ENCODE peak calls at places on chromosomes 11 and 22, in six cellular contexts. One of them, this sample, is unnamed.

GRCh38 chr11:46718155-46719019 is 626 bp upstream of the F2 start:
- DNase-seq in fibroblast of lung: no peak
- DNase-seq in GM23338: peak; percentile 43
- DNase-seq in sigmoid colon: no peak
- DNase-seq in natural killer cell: no peak
- DNase-seq in epithelial cell of esophagus: peak; percentile 24
- DNase-seq in this sample: no peak

GRCh38 chr22:30238661-30239420 is 7.7 kb downstream of the LIF start:
- DNase-seq in GM23338: peak; percentile 52
- DNase-seq in natural killer cell: no peak
- DNase-seq in epithelial cell of esophagus: no peak
- DNase-seq in sigmoid colon: peak; percentile 79
- DNase-seq in fibroblast of lung: peak; percentile 89
- DNase-seq in this sample: no peak

GRCh38 chr11:78698612-78699011 is 123.9 kb upstream of the NARS2 start:
- DNase-seq in GM23338: no peak
- DNase-seq in fibroblast of lung: peak; percentile 92
- DNase-seq in sigmoid colon: no peak
- DNase-seq in natural killer cell: no peak
- DNase-seq in epithelial cell of esophagus: peak; percentile 73
- DNase-seq in this sample: no peak

GRCh38 chr22:20021196-20022181 is 579 bp downstream of the TANGO2 start:
- DNase-seq in natural killer cell: no peak
- DNase-seq in fibroblast of lung: peak; percentile 58
- DNase-seq in epithelial cell of esophagus: peak; percentile 22
- DNase-seq in sigmoid colon: peak; percentile 80
- DNase-seq in GM23338: no peak
- DNase-seq in this sample: no peak

GRCh38 chr11:108009497-108010360 is 1.0 kb downstream of the CUL5 start:
- DNase-seq in sigmoid colon: no peak
- DNase-seq in GM23338: peak; percentile 71
- DNase-seq in natural killer cell: no peak
- DNase-seq in fibroblast of lung: peak; percentile 12
- DNase-seq in epithelial cell of esophagus: peak; percentile 38
- DNase-seq in this sample: no peak

GRCh38 chr11:95065336-95065735 is 1.4 kb upstream of the SRSF8 start:
- DNase-seq in epithelial cell of esophagus: peak; percentile 77
- DNase-seq in natural killer cell: no peak
- DNase-seq in fibroblast of lung: no peak
- DNase-seq in GM23338: no peak
- DNase-seq in sigmoid colon: no peak
- DNase-seq in this sample: no peak

GRCh38 chr11:9138133-9138453 is 46.7 kb upstream of the SCUBE2 start:
- DNase-seq in natural killer cell: no peak
- DNase-seq in GM23338: no peak
- DNase-seq in fibroblast of lung: no peak
- DNase-seq in sigmoid colon: no peak
- DNase-seq in epithelial cell of esophagus: no peak
- DNase-seq in this sample: no peak

GRCh38 chr22:42613869-42614268 is 814 bp downstream of the POLDIP3 start:
- DNase-seq in epithelial cell of esophagus: peak; percentile 53
- DNase-seq in natural killer cell: no peak
- DNase-seq in sigmoid colon: no peak
- DNase-seq in GM23338: no peak
- DNase-seq in fibroblast of lung: peak; percentile 28
- DNase-seq in this sample: no peak

GRCh38 chr11:44766112-44766971 is 39.6 kb downstream of the TSPAN18 start:
- DNase-seq in fibroblast of lung: peak; percentile 93
- DNase-seq in GM23338: peak; percentile 46
- DNase-seq in epithelial cell of esophagus: no peak
- DNase-seq in sigmoid colon: no peak
- DNase-seq in natural killer cell: no peak
- DNase-seq in this sample: peak; percentile 2

GRCh38 chr11:16902182-16902581 is 112.0 kb downstream of the PLEKHA7 start:
- DNase-seq in fibroblast of lung: peak; percentile 73
- DNase-seq in sigmoid colon: no peak
- DNase-seq in natural killer cell: no peak
- DNase-seq in epithelial cell of esophagus: peak; percentile 94
- DNase-seq in GM23338: no peak
- DNase-seq in this sample: no peak

GRCh38 chr22:22903355-22903777 is 15.8 kb downstream of the IGLL5 start:
- DNase-seq in GM23338: no peak
- DNase-seq in fibroblast of lung: no peak
- DNase-seq in epithelial cell of esophagus: no peak
- DNase-seq in natural killer cell: no peak
- DNase-seq in sigmoid colon: no peak
- DNase-seq in this sample: no peak

GRCh38 chr22:35347462-35347861 is 33.4 kb upstream of the HMOX1 start:
- DNase-seq in sigmoid colon: no peak
- DNase-seq in epithelial cell of esophagus: no peak
- DNase-seq in natural killer cell: no peak
- DNase-seq in fibroblast of lung: no peak
- DNase-seq in GM23338: no peak
- DNase-seq in this sample: no peak

GRCh38 chr11:107704432-107704831 is 7.4 kb downstream of the SLN start:
- DNase-seq in natural killer cell: no peak
- DNase-seq in sigmoid colon: no peak
- DNase-seq in GM23338: no peak
- DNase-seq in epithelial cell of esophagus: peak; percentile 64
- DNase-seq in fibroblast of lung: peak; percentile 75
- DNase-seq in this sample: no peak

GRCh38 chr22:35312198-35313059 is 12.7 kb downstream of the TOM1 start:
- DNase-seq in fibroblast of lung: peak; percentile 81
- DNase-seq in natural killer cell: no peak
- DNase-seq in sigmoid colon: peak; percentile 52
- DNase-seq in epithelial cell of esophagus: peak; percentile 65
- DNase-seq in GM23338: no peak
- DNase-seq in this sample: no peak

GRCh38 chr22:44363214-44363979 is 50.6 kb upstream of the SHISAL1 start:
- DNase-seq in GM23338: no peak
- DNase-seq in sigmoid colon: peak; percentile 97
- DNase-seq in fibroblast of lung: peak; percentile 98
- DNase-seq in epithelial cell of esophagus: peak; percentile 91
- DNase-seq in natural killer cell: no peak
- DNase-seq in this sample: no peak

GRCh38 chr11:70167723-70168404 is 35.2 kb upstream of the FADD start:
- DNase-seq in natural killer cell: no peak
- DNase-seq in fibroblast of lung: no peak
- DNase-seq in epithelial cell of esophagus: peak; percentile 30
- DNase-seq in GM23338: no peak
- DNase-seq in sigmoid colon: no peak
- DNase-seq in this sample: no peak

GRCh38 chr11:109000531-109000930 is 335.7 kb downstream of the DDX10 start:
- DNase-seq in sigmoid colon: no peak
- DNase-seq in epithelial cell of esophagus: peak; percentile 25
- DNase-seq in GM23338: no peak
- DNase-seq in natural killer cell: no peak
- DNase-seq in fibroblast of lung: no peak
- DNase-seq in this sample: no peak

GRCh38 chr11:45745065-45745811 is 59.7 kb upstream of the SLC35C1 start:
- DNase-seq in GM23338: peak; percentile 22
- DNase-seq in natural killer cell: no peak
- DNase-seq in sigmoid colon: peak; percentile 84
- DNase-seq in fibroblast of lung: no peak
- DNase-seq in epithelial cell of esophagus: no peak
- DNase-seq in this sample: no peak

GRCh38 chr22:37684803-37685615 is 1.1 kb upstream of the NOL12 start:
- DNase-seq in fibroblast of lung: no peak
- DNase-seq in epithelial cell of esophagus: peak; percentile 93
- DNase-seq in GM23338: no peak
- DNase-seq in sigmoid colon: no peak
- DNase-seq in natural killer cell: no peak
- DNase-seq in this sample: no peak

GRCh38 chr11:133937015-133937414 is 19.8 kb downstream of the IGSF9B start:
- DNase-seq in GM23338: no peak
- DNase-seq in epithelial cell of esophagus: no peak
- DNase-seq in sigmoid colon: no peak
- DNase-seq in fibroblast of lung: no peak
- DNase-seq in natural killer cell: no peak
- DNase-seq in this sample: no peak

GRCh38 chr11:28072321-28072720 is 35.6 kb downstream of the KIF18A start:
- DNase-seq in sigmoid colon: no peak
- DNase-seq in epithelial cell of esophagus: no peak
- DNase-seq in GM23338: no peak
- DNase-seq in natural killer cell: no peak
- DNase-seq in fibroblast of lung: peak; percentile 50
- DNase-seq in this sample: no peak

GRCh38 chr11:31240340-31240904 is 129.1 kb downstream of the DCDC1 start:
- DNase-seq in epithelial cell of esophagus: peak; percentile 63
- DNase-seq in GM23338: peak; percentile 80
- DNase-seq in natural killer cell: no peak
- DNase-seq in fibroblast of lung: peak; percentile 47
- DNase-seq in sigmoid colon: no peak
- DNase-seq in this sample: no peak

GRCh38 chr11:61045271-61045670 is 57.0 kb upstream of the CD5 start:
- DNase-seq in sigmoid colon: no peak
- DNase-seq in GM23338: no peak
- DNase-seq in epithelial cell of esophagus: peak; percentile 76
- DNase-seq in natural killer cell: no peak
- DNase-seq in fibroblast of lung: no peak
- DNase-seq in this sample: no peak

GRCh38 chr11:60785806-60786361 is 751 bp downstream of the MS4A10 start:
- DNase-seq in epithelial cell of esophagus: no peak
- DNase-seq in sigmoid colon: peak; percentile 37
- DNase-seq in fibroblast of lung: peak; percentile 36
- DNase-seq in GM23338: no peak
- DNase-seq in natural killer cell: no peak
- DNase-seq in this sample: no peak

GRCh38 chr11:76773921-76774361 is 9.2 kb upstream of the TSKU start:
- DNase-seq in fibroblast of lung: no peak
- DNase-seq in natural killer cell: no peak
- DNase-seq in sigmoid colon: no peak
- DNase-seq in epithelial cell of esophagus: peak; percentile 79
- DNase-seq in GM23338: no peak
- DNase-seq in this sample: no peak

GRCh38 chr11:107691003-107691402 is 20.9 kb downstream of the SLN start:
- DNase-seq in epithelial cell of esophagus: peak; percentile 19
- DNase-seq in GM23338: no peak
- DNase-seq in natural killer cell: no peak
- DNase-seq in sigmoid colon: no peak
- DNase-seq in fibroblast of lung: peak; percentile 83
- DNase-seq in this sample: no peak

GRCh38 chr11:26478710-26479109 is 93.4 kb downstream of the MUC15 start:
- DNase-seq in epithelial cell of esophagus: no peak
- DNase-seq in sigmoid colon: no peak
- DNase-seq in fibroblast of lung: no peak
- DNase-seq in GM23338: no peak
- DNase-seq in natural killer cell: no peak
- DNase-seq in this sample: no peak

GRCh38 chr11:76888989-76889388 is 28.3 kb downstream of the ACER3 start:
- DNase-seq in natural killer cell: no peak
- DNase-seq in sigmoid colon: no peak
- DNase-seq in epithelial cell of esophagus: no peak
- DNase-seq in fibroblast of lung: peak; percentile 71
- DNase-seq in GM23338: no peak
- DNase-seq in this sample: no peak

GRCh38 chr11:118171274-118172062 is 5.0 kb downstream of the SCN2B start:
- DNase-seq in natural killer cell: peak; percentile 62
- DNase-seq in fibroblast of lung: peak; percentile 24
- DNase-seq in epithelial cell of esophagus: peak; percentile 64
- DNase-seq in sigmoid colon: peak; percentile 85
- DNase-seq in GM23338: peak; percentile 94
- DNase-seq in this sample: peak; percentile 58

GRCh38 chr11:128628686-128629085 is 41.3 kb upstream of the ETS1 start:
- DNase-seq in fibroblast of lung: no peak
- DNase-seq in epithelial cell of esophagus: no peak
- DNase-seq in sigmoid colon: no peak
- DNase-seq in GM23338: no peak
- DNase-seq in natural killer cell: peak; percentile 40
- DNase-seq in this sample: no peak
- TF ChIP-seq CTCF in fibroblast of lung: no peak
- TF ChIP-seq CTCF in epithelial cell of esophagus: no peak
- TF ChIP-seq CTCF in sigmoid colon: no peak
- TF ChIP-seq CTCF in GM23338: no peak
- TF ChIP-seq CTCF in natural killer cell: no peak
- TF ChIP-seq CTCF in this sample: no peak

GRCh38 chr11:19953909-19954308 is 206.4 kb downstream of the DBX1 start:
- DNase-seq in fibroblast of lung: peak; percentile 94
- DNase-seq in GM23338: peak; percentile 71
- DNase-seq in natural killer cell: no peak
- DNase-seq in sigmoid colon: no peak
- DNase-seq in epithelial cell of esophagus: peak; percentile 73
- DNase-seq in this sample: no peak
- TF ChIP-seq CTCF in fibroblast of lung: peak; percentile 77
- TF ChIP-seq CTCF in GM23338: peak; percentile 49
- TF ChIP-seq CTCF in natural killer cell: no peak
- TF ChIP-seq CTCF in sigmoid colon: peak; percentile 66
- TF ChIP-seq CTCF in epithelial cell of esophagus: peak; percentile 72
- TF ChIP-seq CTCF in this sample: no peak

GRCh38 chr11:72609451-72609850 is 64.8 kb downstream of the PDE2A start:
- DNase-seq in epithelial cell of esophagus: no peak
- DNase-seq in GM23338: no peak
- DNase-seq in sigmoid colon: no peak
- DNase-seq in fibroblast of lung: no peak
- DNase-seq in natural killer cell: no peak
- DNase-seq in this sample: no peak

GRCh38 chr11:72606362-72607100 is 67.7 kb downstream of the PDE2A start:
- DNase-seq in epithelial cell of esophagus: no peak
- DNase-seq in sigmoid colon: no peak
- DNase-seq in fibroblast of lung: peak; percentile 56
- DNase-seq in natural killer cell: no peak
- DNase-seq in GM23338: no peak
- DNase-seq in this sample: no peak

GRCh38 chr11:72607101-72607468 is 67.1 kb downstream of the PDE2A start:
- DNase-seq in sigmoid colon: no peak
- DNase-seq in epithelial cell of esophagus: no peak
- DNase-seq in fibroblast of lung: no peak
- DNase-seq in GM23338: no peak
- DNase-seq in natural killer cell: no peak
- DNase-seq in this sample: no peak

GRCh38 chr11:72607496-72607895 is 66.7 kb downstream of the PDE2A start:
- DNase-seq in sigmoid colon: no peak
- DNase-seq in natural killer cell: no peak
- DNase-seq in epithelial cell of esophagus: no peak
- DNase-seq in GM23338: no peak
- DNase-seq in fibroblast of lung: no peak
- DNase-seq in this sample: no peak

DNA sequence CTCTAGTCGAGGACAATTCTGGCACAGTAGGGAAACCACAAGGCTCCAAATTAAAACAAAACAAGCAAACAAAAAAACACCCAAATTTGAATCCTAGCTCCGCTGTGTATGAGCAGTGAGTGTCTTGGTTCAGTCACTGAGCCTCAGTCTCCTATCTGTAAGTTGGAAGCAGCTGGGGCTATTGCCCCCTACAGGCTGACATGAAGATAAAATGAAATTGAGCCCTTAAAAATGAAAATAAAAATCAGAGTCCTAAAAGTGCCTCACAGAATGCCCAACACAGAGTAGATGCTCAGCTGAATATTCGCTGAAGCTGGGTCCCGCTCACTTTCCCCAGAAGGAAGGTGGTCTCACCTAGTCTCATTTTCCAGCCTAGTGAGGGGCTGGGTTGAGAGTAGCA is 65.2 kb downstream of the PDE2A start:
- DNase-seq in sigmoid colon: no peak
- DNase-seq in natural killer cell: no peak
- DNase-seq in GM23338: peak; percentile 53
- DNase-seq in fibroblast of lung: peak; percentile 23
- DNase-seq in epithelial cell of esophagus: peak; percentile 35
- DNase-seq in this sample: no peak
- TF ChIP-seq CTCF in sigmoid colon: no peak
- TF ChIP-seq CTCF in natural killer cell: peak; percentile 66
- TF ChIP-seq CTCF in GM23338: peak; percentile 66
- TF ChIP-seq CTCF in fibroblast of lung: peak; percentile 64
- TF ChIP-seq CTCF in epithelial cell of esophagus: peak; percentile 52
- TF ChIP-seq CTCF in this sample: peak; percentile 28

GRCh38 chr22:50141891-50142363 is 28.6 kb upstream of the PANX2 start:
- DNase-seq in sigmoid colon: peak; percentile 22
- DNase-seq in epithelial cell of esophagus: no peak
- DNase-seq in GM23338: peak; percentile 76
- DNase-seq in natural killer cell: no peak
- DNase-seq in fibroblast of lung: no peak
- DNase-seq in this sample: no peak
- TF ChIP-seq CTCF in sigmoid colon: no peak
- TF ChIP-seq CTCF in epithelial cell of esophagus: no peak
- TF ChIP-seq CTCF in GM23338: peak; percentile 64
- TF ChIP-seq CTCF in natural killer cell: no peak
- TF ChIP-seq CTCF in fibroblast of lung: peak; percentile 11
- TF ChIP-seq CTCF in this sample: no peak

This sample was measured in activated B cell treated with CpG ODN at 0.5 μM for 24 hours.